ENCODE peak calls at places on chromosome 12, in five cellular contexts. C is CD8-positive, alpha-beta T cell; X is upper lobe of right lung; R is fibroblast of pulmonary artery; T is thoracic aorta. S is an unnamed sample.

GRCh38 chr12:31989987-31990386 is 30.8 kb downstream of the RESF1 start:
- DNase-seq in C (no peak), X (no peak), R (no peak), T (no peak), S (no peak)

GRCh38 chr12:3034067-3034750 is 43.0 kb upstream of the TSPAN9 start:
- DNase-seq in C (no peak), X (peak), R (peak), T (no peak), S (no peak)

GRCh38 chr12:124852911-124853441 is 10.7 kb downstream of the SCARB1 start:
- DNase-seq in C (no peak), X (no peak), R (no peak), T (no peak), S (no peak)

GRCh38 chr12:6033546-6033945 is 88.5 kb upstream of the ANO2 start:
- DNase-seq in C (no peak), X (no peak), R (no peak), T (no peak), S (no peak)

GRCh38 chr12:124321040-124321481 is 26.2 kb downstream of the RFLNA start:
- DNase-seq in C (peak), X (peak), R (peak), T (no peak), S (peak)

GRCh38 chr12:76143343-76144252 is 59.1 kb upstream of the NAP1L1 start:
- DNase-seq in C (no peak), X (no peak), R (no peak), T (no peak), S (no peak)

GRCh38 chr12:24767016-24767415 is 181.9 kb downstream of the BCAT1 start:
- DNase-seq in C (no peak), X (no peak), R (no peak), T (no peak), S (no peak)

GRCh38 chr12:115135800-115136211 is 451.8 kb upstream of the TBX3 start:
- DNase-seq in C (no peak), X (peak), R (peak), T (no peak), S (no peak)

GRCh38 chr12:113203852-113204760 is 17.2 kb upstream of the TPCN1 start:
- DNase-seq in C (no peak), X (no peak), R (peak), T (no peak), S (no peak)

GRCh38 chr12:69966409-69966808 is 141.4 kb downstream of the MYRFL start:
- DNase-seq in C (no peak), X (no peak), R (peak), T (no peak), S (no peak)

GRCh38 chr12:68743416-68743815 is 2.6 kb upstream of the SLC35E3 start:
- DNase-seq in C (no peak), X (no peak), R (no peak), T (no peak), S (no peak)

GRCh38 chr12:81896771-81897170 is 137.6 kb upstream of the PPFIA2 start:
- DNase-seq in C (no peak), X (no peak), R (no peak), T (no peak), S (no peak)

GRCh38 chr12:19576421-19576925 is 137.2 kb downstream of the AEBP2 start:
- DNase-seq in C (no peak), X (no peak), R (no peak), T (no peak), S (no peak)

GRCh38 chr12:104219361-104219892 is 3.8 kb downstream of the TXNRD1 start:
- DNase-seq in C (no peak), X (no peak), R (peak), T (no peak), S (no peak)

GRCh38 chr12:111405149-111405855 is 421 bp upstream of the SH2B3 start:
- DNase-seq in C (peak), X (peak), R (peak), T (peak), S (peak)

GRCh38 chr12:57552692-57553321 is 3.0 kb downstream of the KIF5A start:
- DNase-seq in C (no peak), X (peak), R (no peak), T (no peak), S (no peak)

GRCh38 chr12:52884526-52885293 is 20.2 kb downstream of the KRT8 start:
- DNase-seq in C (peak), X (peak), R (peak), T (no peak), S (peak)

GRCh38 chr12:29552324-29552927 is 54.9 kb upstream of the OVCH1 start:
- DNase-seq in C (peak), X (peak), R (peak), T (no peak), S (no peak)

GRCh38 chr12:48965447-48965846 is 6.1 kb downstream of the WNT10B start:
- DNase-seq in C (no peak), X (no peak), R (no peak), T (no peak), S (no peak)

GRCh38 chr12:48758186-48758585 is 30.7 kb downstream of the ADCY6 start:
- DNase-seq in C (no peak), X (no peak), R (no peak), T (no peak), S (no peak)

GRCh38 chr12:110921262-110921661 is 883 bp upstream of the MYL2 start:
- DNase-seq in C (no peak), X (no peak), R (peak), T (no peak), S (no peak)

GRCh38 chr12:78167510-78167909 is 336.8 kb downstream of the NAV3 start:
- DNase-seq in C (no peak), X (no peak), R (peak), T (no peak), S (no peak)

GRCh38 chr12:101117842-101118241 is 92.2 kb downstream of the SLC5A8 start:
- DNase-seq in C (no peak), X (no peak), R (no peak), T (no peak), S (no peak)

GRCh38 chr12:38921025-38921677 is 15.8 kb upstream of the CPNE8 start:
- DNase-seq in C (no peak), X (no peak), R (peak), T (no peak), S (peak)

GRCh38 chr12:94714378-94714777 is 64.0 kb upstream of the TMCC3 start:
- DNase-seq in C (no peak), X (no peak), R (peak), T (no peak), S (no peak)

DNA sequence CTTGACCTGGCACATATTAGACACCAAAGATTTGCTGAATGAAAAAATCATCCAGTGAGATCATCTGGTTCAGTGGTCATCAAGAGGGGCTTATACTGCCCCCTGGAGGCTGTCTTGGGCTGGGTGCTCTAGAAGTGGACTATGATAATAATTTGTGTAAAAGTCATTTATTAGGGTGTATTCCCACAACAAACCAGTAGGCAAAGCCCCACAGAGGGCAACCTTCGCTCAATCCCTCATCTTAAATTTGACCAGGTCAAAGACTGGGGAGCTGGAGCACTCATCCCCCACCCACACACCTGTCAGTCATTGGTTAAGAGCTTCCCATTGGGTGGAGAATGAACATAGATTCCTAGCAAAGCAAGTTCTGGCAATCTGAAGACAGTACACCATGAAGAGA is 20.0 kb upstream of the FICD start:
- DNase-seq in C (no peak), X (no peak), R (peak), T (no peak), S (no peak)
- TF ChIP-seq CTCF in C (no peak), X (peak), R (peak), T (peak), S (no peak)

GRCh38 chr12:71663561-71664410 is at the start of the genes THAP2 and ZFC3H1:
- DNase-seq in C (peak), X (peak), R (peak), T (peak), S (peak)
- TF ChIP-seq CTCF in C (no peak), X (peak), R (peak), T (no peak), S (no peak)

GRCh38 chr12:122878780-122879612 is 16.9 kb downstream of the VPS37B start:
- DNase-seq in C (no peak), X (no peak), R (no peak), T (no peak), S (no peak)

GRCh38 chr12:122884091-122884826 is 11.7 kb downstream of the VPS37B start:
- DNase-seq in C (no peak), X (no peak), R (no peak), T (no peak), S (no peak)

GRCh38 chr12:122880155-122880605 is 15.7 kb downstream of the VPS37B start:
- DNase-seq in C (no peak), X (no peak), R (peak), T (no peak), S (no peak)

GRCh38 chr12:122882908-122883563 is 12.9 kb downstream of the VPS37B start:
- DNase-seq in C (no peak), X (no peak), R (no peak), T (no peak), S (no peak)

GRCh38 chr12:122880668-122881067 is 15.3 kb downstream of the VPS37B start:
- DNase-seq in C (peak), X (no peak), R (peak), T (no peak), S (no peak)
- TF ChIP-seq CTCF in C (peak), X (peak), R (peak), T (peak), S (no peak)

GRCh38 chr12:106541201-106541600 is 41.6 kb upstream of the RFX4 start:
- DNase-seq in C (no peak), X (no peak), R (no peak), T (no peak), S (no peak)
- TF ChIP-seq CTCF in C (no peak), X (no peak), R (no peak), T (no peak), S (no peak)